ENCODE peak calls at places on chromosomes 12 and 14, in nine cellular contexts. One of them, this sample, is unnamed.

GRCh38 chr14:95344536-95344935 is 24.8 kb upstream of the CLMN start:
- DNase-seq in MV-4-11: no peak
- DNase-seq in T-cell: no peak
- DNase-seq in skeletal muscle cell: no peak
- DNase-seq in SJSA1: no peak
- DNase-seq in CD8-positive, alpha-beta memory T cell: no peak
- DNase-seq in putamen: no peak
- DNase-seq in astrocyte of the spinal cord: no peak
- DNase-seq in stimulated activated CD4-positive, alpha-beta T cell treated with anti-CD3 and anti-CD28 coated beads, Interleukin-1b, Interleukin-23, amount 100 ng/mL, for 1 hour: no peak
- DNase-seq in this sample: no peak

GRCh38 chr12:56836800-56837663 is 73.9 kb downstream of the HSD17B6 start:
- DNase-seq in SJSA1: peak
- DNase-seq in T-cell: peak
- DNase-seq in CD8-positive, alpha-beta memory T cell: peak
- DNase-seq in putamen: no peak
- DNase-seq in MV-4-11: peak
- DNase-seq in skeletal muscle cell: peak
- DNase-seq in stimulated activated CD4-positive, alpha-beta T cell treated with anti-CD3 and anti-CD28 coated beads, Interleukin-1b, Interleukin-23, amount 100 ng/mL, for 1 hour: no peak
- DNase-seq in astrocyte of the spinal cord: peak
- DNase-seq in this sample: no peak

GRCh38 chr12:16606201-16606849 is 363 bp upstream of the LMO3 start:
- DNase-seq in astrocyte of the spinal cord: peak
- DNase-seq in MV-4-11: no peak
- DNase-seq in stimulated activated CD4-positive, alpha-beta T cell treated with anti-CD3 and anti-CD28 coated beads, Interleukin-1b, Interleukin-23, amount 100 ng/mL, for 1 hour: no peak
- DNase-seq in SJSA1: no peak
- DNase-seq in T-cell: no peak
- DNase-seq in CD8-positive, alpha-beta memory T cell: no peak
- DNase-seq in putamen: peak
- DNase-seq in skeletal muscle cell: no peak
- DNase-seq in this sample: no peak

GRCh38 chr12:85280984-85281946 is 1.2 kb downstream of the ALX1 start:
- DNase-seq in CD8-positive, alpha-beta memory T cell: no peak
- DNase-seq in T-cell: no peak
- DNase-seq in astrocyte of the spinal cord: peak
- DNase-seq in skeletal muscle cell: no peak
- DNase-seq in stimulated activated CD4-positive, alpha-beta T cell treated with anti-CD3 and anti-CD28 coated beads, Interleukin-1b, Interleukin-23, amount 100 ng/mL, for 1 hour: no peak
- DNase-seq in SJSA1: no peak
- DNase-seq in MV-4-11: no peak
- DNase-seq in putamen: no peak
- DNase-seq in this sample: no peak

GRCh38 chr12:131509706-131510105 is 201.2 kb upstream of the SFSWAP start:
- DNase-seq in astrocyte of the spinal cord: no peak
- DNase-seq in CD8-positive, alpha-beta memory T cell: no peak
- DNase-seq in T-cell: no peak
- DNase-seq in SJSA1: no peak
- DNase-seq in skeletal muscle cell: no peak
- DNase-seq in stimulated activated CD4-positive, alpha-beta T cell treated with anti-CD3 and anti-CD28 coated beads, Interleukin-1b, Interleukin-23, amount 100 ng/mL, for 1 hour: no peak
- DNase-seq in putamen: no peak
- DNase-seq in MV-4-11: no peak
- DNase-seq in this sample: no peak

GRCh38 chr12:34386621-34387255 is 364.4 kb downstream of the ALG10 start:
- DNase-seq in skeletal muscle cell: no peak
- DNase-seq in putamen: no peak
- DNase-seq in MV-4-11: no peak
- DNase-seq in T-cell: no peak
- DNase-seq in astrocyte of the spinal cord: no peak
- DNase-seq in SJSA1: no peak
- DNase-seq in stimulated activated CD4-positive, alpha-beta T cell treated with anti-CD3 and anti-CD28 coated beads, Interleukin-1b, Interleukin-23, amount 100 ng/mL, for 1 hour: no peak
- DNase-seq in CD8-positive, alpha-beta memory T cell: no peak
- DNase-seq in this sample: no peak

GRCh38 chr14:103128631-103129300 is 5.5 kb downstream of the TNFAIP2 start:
- DNase-seq in CD8-positive, alpha-beta memory T cell: no peak
- DNase-seq in putamen: no peak
- DNase-seq in MV-4-11: no peak
- DNase-seq in skeletal muscle cell: no peak
- DNase-seq in astrocyte of the spinal cord: no peak
- DNase-seq in SJSA1: peak
- DNase-seq in T-cell: no peak
- DNase-seq in stimulated activated CD4-positive, alpha-beta T cell treated with anti-CD3 and anti-CD28 coated beads, Interleukin-1b, Interleukin-23, amount 100 ng/mL, for 1 hour: no peak
- DNase-seq in this sample: no peak

GRCh38 chr14:53354331-53354730 is 201.2 kb upstream of the DDHD1 start:
- DNase-seq in T-cell: no peak
- DNase-seq in astrocyte of the spinal cord: peak
- DNase-seq in skeletal muscle cell: no peak
- DNase-seq in stimulated activated CD4-positive, alpha-beta T cell treated with anti-CD3 and anti-CD28 coated beads, Interleukin-1b, Interleukin-23, amount 100 ng/mL, for 1 hour: no peak
- DNase-seq in MV-4-11: no peak
- DNase-seq in SJSA1: no peak
- DNase-seq in putamen: no peak
- DNase-seq in CD8-positive, alpha-beta memory T cell: no peak
- DNase-seq in this sample: no peak

GRCh38 chr12:31245822-31246469 is 80.0 kb downstream of the SINHCAF start:
- DNase-seq in stimulated activated CD4-positive, alpha-beta T cell treated with anti-CD3 and anti-CD28 coated beads, Interleukin-1b, Interleukin-23, amount 100 ng/mL, for 1 hour: no peak
- DNase-seq in T-cell: no peak
- DNase-seq in MV-4-11: no peak
- DNase-seq in astrocyte of the spinal cord: no peak
- DNase-seq in SJSA1: peak
- DNase-seq in skeletal muscle cell: no peak
- DNase-seq in CD8-positive, alpha-beta memory T cell: no peak
- DNase-seq in putamen: no peak
- DNase-seq in this sample: no peak

GRCh38 chr12:85920324-85920947 is 46.3 kb downstream of the NTS start:
- DNase-seq in T-cell: no peak
- DNase-seq in astrocyte of the spinal cord: peak
- DNase-seq in SJSA1: no peak
- DNase-seq in CD8-positive, alpha-beta memory T cell: no peak
- DNase-seq in skeletal muscle cell: no peak
- DNase-seq in stimulated activated CD4-positive, alpha-beta T cell treated with anti-CD3 and anti-CD28 coated beads, Interleukin-1b, Interleukin-23, amount 100 ng/mL, for 1 hour: no peak
- DNase-seq in putamen: no peak
- DNase-seq in MV-4-11: no peak
- DNase-seq in this sample: no peak

GRCh38 chr12:121787063-121787774 is 6.3 kb downstream of the RHOF start:
- DNase-seq in MV-4-11: peak
- DNase-seq in stimulated activated CD4-positive, alpha-beta T cell treated with anti-CD3 and anti-CD28 coated beads, Interleukin-1b, Interleukin-23, amount 100 ng/mL, for 1 hour: no peak
- DNase-seq in putamen: no peak
- DNase-seq in T-cell: peak
- DNase-seq in skeletal muscle cell: no peak
- DNase-seq in CD8-positive, alpha-beta memory T cell: peak
- DNase-seq in SJSA1: no peak
- DNase-seq in astrocyte of the spinal cord: no peak
- DNase-seq in this sample: no peak

GRCh38 chr12:94263011-94263786 is 114.8 kb downstream of the PLXNC1 start:
- DNase-seq in SJSA1: no peak
- DNase-seq in skeletal muscle cell: no peak
- DNase-seq in putamen: no peak
- DNase-seq in stimulated activated CD4-positive, alpha-beta T cell treated with anti-CD3 and anti-CD28 coated beads, Interleukin-1b, Interleukin-23, amount 100 ng/mL, for 1 hour: peak
- DNase-seq in MV-4-11: peak
- DNase-seq in T-cell: peak
- DNase-seq in CD8-positive, alpha-beta memory T cell: peak
- DNase-seq in astrocyte of the spinal cord: no peak
- DNase-seq in this sample: peak